ENCODE peak calls at places on chromosomes 4 and X, in eight cellular contexts. N is GM23248, Z is GM23338, I is OCI-LY7, A is HCT116, E is MM.1S, K is SK-N-SH, B is PC-3. C is an unnamed sample.

GRCh38 chr4:127843704-127844604 is 36.7 kb upstream of the PLK4 start:
- DNase-seq in E (no peak), A (no peak), N (no peak), B (no peak), Z (peak; percentile 30), I (no peak), K (no peak), C (no peak)

GRCh38 chrX:625137-625691 is 5.4 kb upstream of the SHOX start:
- DNase-seq in E (no peak), A (no peak), N (no peak), K (no peak), I (no peak), Z (no peak), B (no peak), C (no peak)

GRCh38 chr4:86129546-86129945 is 230.3 kb downstream of the MAPK10 start:
- DNase-seq in K (no peak), A (no peak), B (no peak), Z (no peak), E (no peak), I (no peak), N (no peak), C (no peak)

GRCh38 chr4:89158884-89159503 is 47.7 kb downstream of the TIGD2 start:
- DNase-seq in B (peak; percentile 65), N (peak; percentile 68), K (peak; percentile 42), Z (peak; percentile 41), E (peak; percentile 53), I (peak; percentile 47), A (peak; percentile 43), C (peak; percentile 37)

GRCh38 chrX:54357414-54358377 is at the start of gene WNK3:
- DNase-seq in I (no peak), A (no peak), K (peak; percentile 86), Z (peak; percentile 90), E (no peak), B (peak; percentile 41), N (peak; percentile 66), C (peak; percentile 91)

GRCh38 chr4:102438873-102439614 is 62.1 kb upstream of the NFKB1 start:
- DNase-seq in Z (peak; percentile 43), E (no peak), A (no peak), I (no peak), B (peak; percentile 78), K (no peak), N (peak; percentile 92), C (peak; percentile 72)

GRCh38 chrX:23435108-23435507 is 100.5 kb downstream of the PTCHD1 start:
- DNase-seq in K (no peak), I (no peak), A (no peak), E (no peak), Z (no peak), B (peak; percentile 25), N (peak; percentile 17), C (no peak)

GRCh38 chrX:47030339-47030738 is 47.9 kb upstream of the RGN start:
- DNase-seq in B (peak; percentile 89), E (peak; percentile 63), Z (peak; percentile 80), A (peak; percentile 51), I (peak; percentile 73), N (peak; percentile 58), K (peak; percentile 41), C (peak; percentile 71)

GRCh38 chrX:10617964-10618342 is 2.4 kb downstream of the MID1 start:
- DNase-seq in B (peak; percentile 93), N (peak; percentile 63), A (no peak), Z (no peak), K (peak; percentile 11), E (no peak), I (no peak), C (no peak)

GRCh38 chr4:158182736-158183135 is 9.9 kb upstream of the GASK1B start:
- DNase-seq in N (peak; percentile 73), E (no peak), B (no peak), A (no peak), K (peak; percentile 36), I (no peak), Z (peak; percentile 12), C (no peak)

GRCh38 chr4:108165601-108166000 is 3.1 kb downstream of the LEF1 start:
- DNase-seq in K (no peak), B (no peak), I (peak; percentile 72), Z (no peak), N (no peak), E (no peak), A (no peak), C (no peak)

GRCh38 chrX:1589356-1590130 is 1.9 kb upstream of the AKAP17A start:
- DNase-seq in K (no peak), I (no peak), B (no peak), Z (peak; percentile 37), E (no peak), N (no peak), A (no peak), C (no peak)

GRCh38 chrX:136450050-136450830 is 37.5 kb upstream of the BRS3 start:
- DNase-seq in K (no peak), N (no peak), A (no peak), I (no peak), B (peak; percentile 62), Z (no peak), E (no peak), C (no peak)

GRCh38 chrX:38841766-38842165 is 40.5 kb downstream of the MID1IP1 start:
- DNase-seq in A (no peak), E (no peak), Z (no peak), B (no peak), K (no peak), I (no peak), N (no peak), C (no peak)

GRCh38 chrX:100368167-100368566 is 41.9 kb downstream of the PCDH19 start:
- DNase-seq in K (peak; percentile 21), B (peak; percentile 41), I (peak; percentile 11), E (peak; percentile 23), A (peak; percentile 4), N (peak; percentile 22), Z (peak; percentile 49), C (peak; percentile 19)

GRCh38 chrX:10381218-10381617 is 224.4 kb downstream of the CLCN4 start:
- DNase-seq in I (no peak), A (no peak), N (no peak), K (no peak), B (peak; percentile 35), E (no peak), Z (no peak), C (no peak)

GRCh38 chr4:140254656-140255299 is 100.8 kb upstream of the MAML3 start:
- DNase-seq in A (no peak), Z (no peak), B (peak; percentile 47), K (no peak), I (no peak), E (no peak), N (peak; percentile 47), C (peak; percentile 49)

GRCh38 chrX:37652589-37653271 is 32.9 kb upstream of the XK start:
- DNase-seq in I (no peak), N (no peak), E (no peak), K (no peak), B (no peak), A (no peak), Z (no peak), C (no peak)

GRCh38 chr4:34720563-34720962 is 1523.8 kb downstream of the ARAP2 start:
- DNase-seq in E (peak; percentile 47), I (peak; percentile 10), B (peak; percentile 55), A (peak; percentile 27), N (peak; percentile 60), Z (peak; percentile 67), K (peak; percentile 1), C (peak; percentile 64)

GRCh38 chr4:187780070-187780469 is 215.5 kb upstream of the ZFP42 start:
- DNase-seq in E (no peak), K (no peak), Z (no peak), N (no peak), I (no peak), B (no peak), A (no peak), C (no peak)

GRCh38 chrX:153885968-153886903 is at the start of gene L1CAM:
- DNase-seq in N (peak; percentile 21), K (peak; percentile 85), B (peak; percentile 13), E (no peak), Z (peak; percentile 54), A (no peak), I (no peak), C (no peak)

GRCh38 chrX:9396930-9397329 is 67.9 kb upstream of the TBL1X start:
- DNase-seq in E (no peak), K (no peak), B (peak; percentile 28), N (peak; percentile 11), I (no peak), A (no peak), Z (no peak), C (peak; percentile 36)

GRCh38 chrX:68307767-68308166 is 125.5 kb downstream of the OPHN1 start:
- DNase-seq in I (no peak), E (peak; percentile 32), N (peak; percentile 79), A (peak; percentile 12), B (peak; percentile 96), Z (no peak), K (no peak), C (no peak)

GRCh38 chrX:24506082-24506481 is 41.0 kb downstream of the PDK3 start:
- DNase-seq in B (peak; percentile 70), E (no peak), N (peak; percentile 52), K (no peak), I (no peak), A (no peak), Z (no peak), C (peak; percentile 68)

GRCh38 chr4:145871209-145871608 is 67.4 kb downstream of the ZNF827 start:
- DNase-seq in K (no peak), Z (no peak), N (no peak), I (no peak), E (no peak), B (no peak), A (no peak), C (no peak)
- H3K9me2 ChIP-seq in K (no peaks in the 10 kb centered on the region), Z (no peaks in the 10 kb centered on the region), N (no peaks in the 10 kb centered on the region), I (no peaks in the 10 kb centered on the region), E (no peaks in the 10 kb centered on the region), B (no peaks in the 10 kb centered on the region), A (no peaks in the 10 kb centered on the region), C (no peaks in the 10 kb centered on the region)

DNA sequence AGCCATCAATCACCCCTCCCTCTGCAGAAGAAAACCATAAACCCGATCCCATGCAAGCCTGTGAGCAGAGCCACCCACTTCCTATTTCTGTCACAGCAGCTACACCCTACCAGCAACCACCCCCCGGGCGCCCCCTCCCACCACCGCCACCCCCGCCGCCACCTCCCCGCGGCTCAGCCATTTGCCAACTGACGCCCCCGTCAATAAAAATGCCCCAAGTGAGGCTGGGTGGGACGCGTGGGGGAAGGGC is 1.1 kb downstream of the PPP3CA start:
- DNase-seq in K (peak; percentile 68), Z (no peak), I (peak; percentile 48), E (no peak), N (no peak), A (no peak), B (no peak), C (no peak)
- TF ChIP-seq EZH2phosphoT487 in K (no peak), Z (no peak), I (no peak), E (no peak), N (no peak), A (no peak), B (no peak), C (no peak)

GRCh38 chr4:10783351-10783750 is 98.8 kb upstream of the CLNK start:
- DNase-seq in K (no peak), Z (no peak), B (peak; percentile 44), E (no peak), A (no peak), I (no peak), N (peak; percentile 66), C (peak; percentile 40)
- H2AFZ ChIP-seq in K (no peak overlapping the region), Z (peak overlapping the region; percentile 77), B (no peak overlapping the region), E (no peak overlapping the region), A (no peak overlapping the region), I (no peak overlapping the region), N (peak overlapping the region; percentile 55), C (no peak overlapping the region)

DNA sequence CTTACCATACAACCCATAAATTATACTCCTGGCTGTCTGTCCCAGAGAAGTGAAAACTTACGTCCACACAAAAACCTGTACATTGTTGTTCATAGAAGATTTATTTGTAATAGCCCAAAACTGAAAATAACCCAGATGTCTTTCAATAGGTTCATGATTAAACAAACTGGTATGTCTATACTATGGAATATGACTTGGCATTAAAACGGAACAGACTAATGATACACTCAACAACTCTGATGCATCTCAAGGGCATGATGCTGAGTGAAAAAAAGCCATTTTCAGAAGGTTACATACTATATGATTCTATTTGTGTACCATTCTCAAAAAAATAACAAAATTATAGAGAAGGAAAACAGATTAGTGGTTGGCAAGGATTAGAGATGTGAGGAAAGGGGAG is 11.6 kb upstream of the MND1 start:
- DNase-seq in B (no peak), N (peak; percentile 65), K (no peak), E (no peak), I (no peak), Z (no peak), A (no peak), C (no peak)
- H3K9me2 ChIP-seq in B (no peaks in the 10 kb centered on the region), N (no peaks in the 10 kb centered on the region), K (no peaks in the 10 kb centered on the region), E (no peaks in the 10 kb centered on the region), I (peaks cover 3% of the 10 kb centered on the region), Z (no peaks in the 10 kb centered on the region), A (peaks cover 2% of the 10 kb centered on the region), C (no peaks in the 10 kb centered on the region)

C was measured in hepatocyte.